ENCODE peak calls at places on chromosomes 3 and 15, in eight cellular contexts. U, E, A, P, Q, H, G and O are unnamed samples.

GRCh38 chr3:172635588-172635987 is 75.3 kb downstream of the NCEH1 start:
- DNase-seq in P (no peak), G (no peak), U (no peak), Q (no peak), A (no peak), E (no peak), H (no peak), O (no peak)

GRCh38 chr3:40016391-40016790 is 207.0 kb downstream of the MYRIP start:
- DNase-seq in P (no peak), Q (no peak), G (no peak), U (no peak), H (no peak), E (no peak), A (no peak), O (no peak)

GRCh38 chr15:92817339-92817886 is 82.7 kb upstream of the CHD2 start:
- DNase-seq in P (no peak), A (no peak), H (no peak), E (no peak), U (no peak), Q (no peak), G (no peak), O (no peak)

GRCh38 chr3:80190051-80190450 is 422.3 kb upstream of the ROBO1 start:
- DNase-seq in P (no peak), U (no peak), Q (no peak), E (no peak), A (no peak), G (no peak), H (no peak), O (no peak)

GRCh38 chr3:51371943-51372557 is 13.0 kb upstream of the MANF start:
- DNase-seq in E (no peak), G (peak; percentile 38), A (peak; percentile 65), Q (peak; percentile 64), P (no peak), U (peak; percentile 15), H (no peak), O (peak; percentile 56)

GRCh38 chr3:113745273-113746068 is 578 bp downstream of the NAA50 start:
- DNase-seq in H (peak; percentile 77), Q (peak; percentile 84), E (peak; percentile 79), A (peak; percentile 73), G (peak; percentile 85), U (peak; percentile 88), P (peak; percentile 73), O (peak; percentile 89)

GRCh38 chr3:82509106-82509842 is 747.8 kb upstream of the GBE1 start:
- DNase-seq in Q (no peak), G (no peak), A (no peak), E (no peak), P (no peak), U (peak; percentile 39), H (no peak), O (no peak)

GRCh38 chr3:174529298-174529697 is 329.8 kb upstream of the NAALADL2 start:
- DNase-seq in H (no peak), E (no peak), G (no peak), U (no peak), P (no peak), Q (no peak), A (no peak), O (no peak)

GRCh38 chr15:58608129-58608590 is 141.3 kb downstream of the ADAM10 start:
- DNase-seq in H (no peak), P (no peak), Q (no peak), U (no peak), E (no peak), A (no peak), G (no peak), O (no peak)

GRCh38 chr3:160577551-160578195 is 12.3 kb upstream of the KPNA4 start:
- DNase-seq in U (no peak), A (no peak), P (no peak), H (no peak), G (no peak), E (no peak), Q (no peak), O (no peak)

GRCh38 chr3:125042725-125043406 is 12.9 kb downstream of the HEG1 start:
- DNase-seq in Q (peak; percentile 86), H (peak; percentile 58), U (no peak), G (no peak), A (no peak), P (peak; percentile 80), E (no peak), O (no peak)

GRCh38 chr3:33438284-33438668 is 1.9 kb downstream of the UBP1 start:
- DNase-seq in A (peak; percentile 21), Q (no peak), P (no peak), G (no peak), H (no peak), U (no peak), E (no peak), O (no peak)

GRCh38 chr3:108863799-108864135 is 41.2 kb downstream of the TRAT1 start:
- DNase-seq in G (no peak), Q (no peak), P (no peak), E (no peak), U (no peak), H (no peak), A (no peak), O (no peak)

GRCh38 chr3:126422121-126422520 is 27.4 kb downstream of the CFAP100 start:
- DNase-seq in E (no peak), H (no peak), U (no peak), Q (peak; percentile 50), A (no peak), P (no peak), G (no peak), O (no peak)

GRCh38 chr15:23648920-23649515 is 1.4 kb upstream of the MAGEL2 start:
- DNase-seq in P (no peak), H (peak; percentile 23), E (no peak), A (peak; percentile 46), Q (no peak), G (no peak), U (no peak), O (peak; percentile 23)

GRCh38 chr3:149224736-149225594 is 3.3 kb upstream of the CP start:
- DNase-seq in G (no peak), E (no peak), U (no peak), H (no peak), P (no peak), Q (no peak), A (no peak), O (peak; percentile 19)

GRCh38 chr3:133776794-133777438 is 28.7 kb upstream of the SRPRB start:
- DNase-seq in P (no peak), U (no peak), H (no peak), G (no peak), E (no peak), Q (no peak), A (peak; percentile 30), O (no peak)
- TF ChIP-seq CTCF in P (no peak), U (no peak), H (no peak), G (no peak), E (no peak), Q (no peak), A (peak; percentile 23), O (no peak)

GRCh38 chr3:63934041-63934440 is 21.9 kb upstream of the SCAANT1 start:
- DNase-seq in Q (no peak), A (no peak), P (no peak), H (no peak), G (no peak), U (no peak), E (no peak), O (no peak)
- H3K4me1 ChIP-seq in Q (peaks cover 34% of the 10 kb centered on the region), A (peaks cover 30% of the 10 kb centered on the region), P (peaks cover 84% of the 10 kb centered on the region), H (no peaks in the 10 kb centered on the region), G (peaks cover 41% of the 10 kb centered on the region), U (peaks cover 19% of the 10 kb centered on the region), E (peaks cover 22% of the 10 kb centered on the region), O (no peaks in the 10 kb centered on the region)

GRCh38 chr3:38022301-38022700 is 7.1 kb downstream of the PLCD1 start:
- DNase-seq in A (no peak), U (no peak), Q (peak; percentile 60), G (no peak), P (no peak), H (no peak), E (no peak), O (no peak)

GRCh38 chr3:38021196-38021595 is 8.2 kb downstream of the PLCD1 start:
- DNase-seq in P (no peak), G (no peak), A (no peak), E (no peak), Q (peak; percentile 60), U (peak; percentile 48), H (no peak), O (no peak)

GRCh38 chr3:38019658-38020341 is 9.6 kb downstream of the PLCD1 start:
- DNase-seq in U (peak; percentile 54), Q (peak; percentile 60), E (peak; percentile 59), A (peak; percentile 73), P (no peak), H (no peak), G (no peak), O (no peak)

GRCh38 chr3:38020342-38020726 is 9.1 kb downstream of the PLCD1 start:
- DNase-seq in P (no peak), H (no peak), A (no peak), E (no peak), U (peak; percentile 31), Q (no peak), G (no peak), O (no peak)

DNA sequence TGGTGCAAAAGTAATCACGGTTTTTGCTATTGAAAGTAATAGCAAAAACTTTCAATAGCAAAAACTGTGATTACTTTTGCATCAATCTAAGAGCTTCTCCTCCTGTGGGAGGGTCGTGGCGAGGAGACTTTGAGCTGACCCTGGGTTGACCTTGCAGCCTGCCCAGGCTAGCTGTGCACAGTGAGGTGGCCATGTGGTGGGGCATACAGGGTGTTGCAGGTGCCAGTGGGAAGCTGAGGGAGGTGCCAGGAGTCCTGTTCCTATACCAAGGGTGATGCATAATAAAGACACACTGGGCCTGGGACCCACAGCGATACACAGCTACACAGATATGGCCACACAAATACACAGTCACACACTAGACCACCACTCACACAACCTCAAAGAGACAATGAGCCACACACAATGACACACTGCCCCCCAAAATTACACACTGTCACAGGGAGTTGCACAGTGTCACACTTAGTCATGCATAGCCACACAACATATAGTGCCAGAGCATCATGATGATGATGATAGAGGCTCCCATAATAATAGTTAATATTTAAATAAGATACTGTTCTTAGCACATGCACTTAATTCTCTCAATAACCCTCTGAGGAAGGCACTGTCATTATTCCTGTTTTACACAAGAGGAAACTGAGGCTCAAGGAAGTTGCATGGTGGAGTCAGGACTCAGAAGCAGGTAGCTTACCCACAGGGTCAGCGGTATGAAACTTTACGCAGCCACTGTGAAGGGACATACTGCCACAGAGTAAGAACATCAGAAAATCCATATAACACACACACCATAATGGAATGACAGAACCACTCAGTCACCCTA is 6.3 kb downstream of the PLCD1 start:
- DNase-seq in E (no peak), U (no peak), Q (peak; percentile 64), A (no peak), G (no peak), P (no peak), H (no peak), O (no peak)
- H3K4me3 ChIP-seq in E (peak overlapping the region; percentile 38), U (peak overlapping the region; percentile 60), Q (no peak overlapping the region), A (no peak overlapping the region), G (peak overlapping the region; percentile 77), P (peak overlapping the region; percentile 75), H (no peak overlapping the region), O (no peak overlapping the region)

DNA sequence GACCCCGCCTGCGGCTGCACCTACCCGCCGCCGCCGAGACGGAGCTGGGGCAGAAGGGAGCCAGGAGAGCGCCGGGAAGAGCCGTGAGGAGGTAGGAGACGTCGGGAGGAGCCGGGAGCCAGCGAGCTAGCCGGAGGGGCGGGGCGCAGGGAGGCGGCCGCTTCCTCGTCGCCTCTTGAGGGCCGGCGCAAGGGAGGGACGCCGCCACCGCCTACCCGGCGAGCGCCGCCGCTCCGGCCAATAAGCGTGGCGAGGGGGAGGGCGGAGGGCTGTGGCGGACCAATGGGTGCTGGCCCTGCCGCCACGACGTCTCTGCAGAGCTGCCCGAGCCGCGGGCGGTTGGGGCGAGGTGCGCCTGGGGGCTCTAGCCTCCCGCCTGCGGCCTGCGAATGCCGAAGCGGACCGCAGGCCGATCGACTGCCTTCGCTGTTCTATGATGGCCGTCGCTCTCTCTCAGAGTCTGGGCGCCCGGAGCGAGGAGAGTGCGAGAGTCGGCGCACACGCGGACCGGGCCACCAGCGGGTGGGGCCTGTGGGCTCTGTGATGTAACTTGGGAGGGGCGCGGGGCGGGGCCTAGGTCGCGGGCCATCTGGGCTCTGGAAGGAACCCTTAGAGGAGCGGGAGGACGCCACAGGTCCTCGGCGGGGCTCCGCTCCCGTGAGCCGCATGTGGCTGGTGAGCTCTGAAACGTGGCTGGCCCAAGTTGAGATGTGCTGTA is 72.7 kb upstream of the MAP4 start:
- DNase-seq in A (peak; percentile 97), U (peak; percentile 99), G (peak; percentile 98), E (peak; percentile 98), H (peak; percentile 97), Q (peak; percentile 98), P (peak; percentile 97), O (peak; percentile 96)
- TF ChIP-seq CTCF in A (no peak), U (no peak), G (no peak), E (no peak), H (peak; percentile 5), Q (peak; percentile 6), P (no peak), O (no peak)